ENCODE peak calls at places on chromosome 7, in nine cellular contexts. W, T, U, Y, A, O, K, Z and V are unnamed samples.
A peak's percentile ranks its signal among the peaks of the same experiment; 100 is the strongest.

GRCh38 chr7:158420591-158421340 is 166.9 kb downstream of the PTPRN2 start:
- DNase-seq in T (no peak), K (no peak), Y (no peak), O (no peak), A (no peak), W (no peak), U (no peak), Z (no peak), V (no peak)

GRCh38 chr7:37180828-37181549 is 267.7 kb downstream of the ELMO1 start:
- DNase-seq in T (no peak), O (no peak), U (no peak), Y (no peak), K (no peak), A (no peak), W (no peak), Z (no peak), V (no peak)

GRCh38 chr7:90461216-90461615 is 8.2 kb upstream of the PTTG1IP2 start:
- DNase-seq in Y (no peak), T (no peak), Z (no peak), W (peak; percentile 67), K (no peak), U (no peak), O (no peak), A (no peak), V (no peak)

GRCh38 chr7:22653981-22654380 is 73.0 kb upstream of the IL6 start:
- DNase-seq in K (no peak), U (no peak), O (no peak), W (no peak), T (no peak), A (no peak), Z (no peak), Y (no peak), V (no peak)

GRCh38 chr7:108008827-108009226 is 5.9 kb upstream of the LAMB1 start:
- DNase-seq in A (no peak), T (no peak), U (no peak), K (no peak), O (no peak), W (no peak), Y (no peak), Z (no peak), V (no peak)

GRCh38 chr7:13282377-13282980 is 595.0 kb downstream of the ARL4A start:
- DNase-seq in Y (peak; percentile 12), W (peak; percentile 57), T (no peak), Z (no peak), U (no peak), O (no peak), K (no peak), A (no peak), V (peak; percentile 49)

GRCh38 chr7:44218418-44219201 is 17.8 kb downstream of the YKT6 start:
- DNase-seq in A (no peak), K (no peak), Y (no peak), T (no peak), Z (no peak), U (no peak), O (peak; percentile 86), W (no peak), V (no peak)

GRCh38 chr7:27973625-27974024 is 207.0 kb downstream of the JAZF1 start:
- DNase-seq in Y (no peak), U (no peak), A (no peak), Z (no peak), W (no peak), K (no peak), O (no peak), T (no peak), V (no peak)

GRCh38 chr7:27155816-27156507 is 513 bp downstream of the HOXA7 start:
- DNase-seq in Z (peak; percentile 70), O (peak; percentile 54), U (no peak), W (peak; percentile 67), Y (no peak), K (no peak), T (no peak), A (no peak), V (no peak)

GRCh38 chr7:96640054-96640453 is 69.6 kb downstream of the SEM1 start:
- DNase-seq in A (no peak), O (no peak), T (no peak), U (no peak), W (no peak), Z (no peak), Y (no peak), K (no peak), V (no peak)

GRCh38 chr7:157475095-157475494 is 138.3 kb downstream of the DNAJB6 start:
- DNase-seq in K (no peak), A (no peak), U (no peak), W (no peak), Y (no peak), O (peak; percentile 18), Z (no peak), T (no peak), V (no peak)

GRCh38 chr7:112272921-112273561 is 66.5 kb downstream of the ZNF277 start:
- DNase-seq in A (no peak), K (no peak), Z (no peak), W (peak; percentile 49), O (no peak), T (no peak), Y (no peak), U (peak; percentile 14), V (no peak)

GRCh38 chr7:155227004-155227787 is 70.5 kb upstream of the INSIG1 start:
- DNase-seq in A (no peak), W (no peak), T (no peak), U (no peak), K (no peak), Z (no peak), Y (no peak), O (no peak), V (no peak)

GRCh38 chr7:1403844-1404404 is 55.3 kb downstream of the MICALL2 start:
- DNase-seq in Z (no peak), U (peak; percentile 69), A (no peak), O (no peak), Y (peak; percentile 50), T (no peak), K (no peak), W (peak; percentile 54), V (no peak)

GRCh38 chr7:4769753-4770152 is 5.7 kb upstream of the AP5Z1 start:
- DNase-seq in T (no peak), K (no peak), U (no peak), O (no peak), Z (no peak), Y (no peak), A (no peak), W (no peak), V (no peak)

GRCh38 chr7:124208173-124208572 is 175.3 kb upstream of the TMEM229A start:
- DNase-seq in A (no peak), K (no peak), T (no peak), O (no peak), W (no peak), Z (no peak), U (no peak), Y (no peak), V (no peak)

GRCh38 chr7:100483728-100484635 is at the start of gene NYAP1:
- DNase-seq in Y (no peak), K (peak; percentile 77), Z (peak; percentile 64), T (no peak), A (peak; percentile 77), W (no peak), U (no peak), O (no peak), V (no peak)

GRCh38 chr7:391411-391951 is 101.5 kb downstream of the FOXL3 start:
- DNase-seq in Y (no peak), K (no peak), T (no peak), A (no peak), O (peak; percentile 45), Z (peak; percentile 13), U (no peak), W (no peak), V (no peak)

GRCh38 chr7:26372211-26372610 is 80.5 kb downstream of the SNX10 start:
- DNase-seq in K (no peak), U (no peak), T (no peak), W (no peak), A (no peak), Z (no peak), O (no peak), Y (no peak), V (no peak)